ENCODE peak calls at places on chromosomes 13 and 19, in six cellular contexts. P, F, E, I, X and A are unnamed samples.

GRCh38 chr19:48745208-48745995 is 1.3 kb downstream of the IZUMO1 start:
- DNase-seq in P (no peak), F (peak), E (peak), I (peak), X (no peak), A (peak)

GRCh38 chr19:10368101-10368803 is 12.1 kb downstream of the TYK2 start:
- DNase-seq in P (no peak), F (peak), E (no peak), I (no peak), X (no peak), A (no peak)

GRCh38 chr13:76992548-76993001 is 694 bp downstream of the CLN5 start:
- DNase-seq in P (no peak), F (peak), E (peak), I (no peak), X (no peak), A (peak)

GRCh38 chr13:101996906-101997408 is 404.9 kb downstream of the FGF14 start:
- DNase-seq in P (no peak), F (no peak), E (no peak), I (no peak), X (no peak), A (no peak)

GRCh38 chr19:18637644-18638630 is 1.1 kb downstream of the KLHL26 start:
- DNase-seq in P (no peak), F (no peak), E (no peak), I (no peak), X (no peak), A (peak)

GRCh38 chr19:51127755-51128154 is 3.0 kb downstream of the SIGLEC9 start:
- DNase-seq in P (no peak), F (peak), E (peak), I (no peak), X (no peak), A (no peak)

GRCh38 chr13:47621931-47622330 is 379.1 kb downstream of the SUCLA2 start:
- DNase-seq in P (no peak), F (peak), E (peak), I (no peak), X (no peak), A (peak)

GRCh38 chr19:1206063-1206732 is 620 bp downstream of the STK11 start:
- DNase-seq in P (no peak), F (peak), E (no peak), I (no peak), X (no peak), A (no peak)

GRCh38 chr13:100602472-100603142 is 14.0 kb upstream of the GGACT start:
- DNase-seq in P (no peak), F (no peak), E (no peak), I (no peak), X (no peak), A (no peak)

GRCh38 chr13:109717686-109718085 is 68.7 kb downstream of the IRS2 start:
- DNase-seq in P (no peak), F (no peak), E (no peak), I (no peak), X (no peak), A (no peak)

GRCh38 chr13:101988140-101988539 is 413.7 kb downstream of the FGF14 start:
- DNase-seq in P (no peak), F (no peak), E (no peak), I (no peak), X (no peak), A (peak)

GRCh38 chr13:97327521-97328221 is 105.5 kb downstream of the MBNL2 start:
- DNase-seq in P (no peak), F (no peak), E (peak), I (no peak), X (no peak), A (no peak)

GRCh38 chr13:43686557-43686956 is 100.2 kb downstream of the ENOX1 start:
- DNase-seq in P (no peak), F (peak), E (peak), I (no peak), X (no peak), A (peak)